ENCODE peak calls at places on chromosomes 16 and 17, in eight cellular contexts. One of them, this sample, is unnamed.

GRCh38 chr16:27311449-27311831 is 2.3 kb upstream of the IL4R start:
- DNase-seq in HFFc6: no peak
- DNase-seq in activated CD8-positive, alpha-beta T cell treated with anti-CD3 and anti-CD28 coated beads for 36 hours: no peak
- DNase-seq in mucosa of descending colon: no peak
- DNase-seq in CD4-positive, alpha-beta T cell: no peak
- DNase-seq in uterus: peak
- DNase-seq in BJ: no peak
- DNase-seq in breast epithelium: no peak
- DNase-seq in this sample: no peak

GRCh38 chr17:80154166-80154565 is 7.2 kb upstream of the EIF4A3 start:
- DNase-seq in CD4-positive, alpha-beta T cell: no peak
- DNase-seq in uterus: no peak
- DNase-seq in mucosa of descending colon: no peak
- DNase-seq in breast epithelium: no peak
- DNase-seq in activated CD8-positive, alpha-beta T cell treated with anti-CD3 and anti-CD28 coated beads for 36 hours: no peak
- DNase-seq in BJ: no peak
- DNase-seq in HFFc6: no peak
- DNase-seq in this sample: no peak

GRCh38 chr17:67151717-67152116 is 93.3 kb downstream of the HELZ start:
- DNase-seq in CD4-positive, alpha-beta T cell: no peak
- DNase-seq in mucosa of descending colon: no peak
- DNase-seq in BJ: peak
- DNase-seq in activated CD8-positive, alpha-beta T cell treated with anti-CD3 and anti-CD28 coated beads for 36 hours: no peak
- DNase-seq in uterus: no peak
- DNase-seq in HFFc6: peak
- DNase-seq in breast epithelium: no peak
- DNase-seq in this sample: no peak

GRCh38 chr17:76480676-76481075 is 13.3 kb downstream of the AANAT start:
- DNase-seq in HFFc6: no peak
- DNase-seq in breast epithelium: no peak
- DNase-seq in mucosa of descending colon: no peak
- DNase-seq in activated CD8-positive, alpha-beta T cell treated with anti-CD3 and anti-CD28 coated beads for 36 hours: peak
- DNase-seq in uterus: no peak
- DNase-seq in BJ: no peak
- DNase-seq in CD4-positive, alpha-beta T cell: no peak
- DNase-seq in this sample: no peak

GRCh38 chr17:82497483-82498405 is 21.8 kb upstream of the FOXK2 start:
- DNase-seq in breast epithelium: no peak
- DNase-seq in activated CD8-positive, alpha-beta T cell treated with anti-CD3 and anti-CD28 coated beads for 36 hours: peak
- DNase-seq in HFFc6: peak
- DNase-seq in mucosa of descending colon: peak
- DNase-seq in BJ: no peak
- DNase-seq in CD4-positive, alpha-beta T cell: peak
- DNase-seq in uterus: no peak
- DNase-seq in this sample: no peak

GRCh38 chr16:1330260-1330914 is 3.1 kb upstream of the BAIAP3 start:
- DNase-seq in CD4-positive, alpha-beta T cell: no peak
- DNase-seq in HFFc6: no peak
- DNase-seq in BJ: no peak
- DNase-seq in uterus: no peak
- DNase-seq in activated CD8-positive, alpha-beta T cell treated with anti-CD3 and anti-CD28 coated beads for 36 hours: no peak
- DNase-seq in mucosa of descending colon: no peak
- DNase-seq in breast epithelium: no peak
- DNase-seq in this sample: no peak

GRCh38 chr17:69967910-69968411 is 107.1 kb upstream of the KCNJ16 start:
- DNase-seq in mucosa of descending colon: no peak
- DNase-seq in uterus: no peak
- DNase-seq in breast epithelium: no peak
- DNase-seq in BJ: peak
- DNase-seq in CD4-positive, alpha-beta T cell: no peak
- DNase-seq in activated CD8-positive, alpha-beta T cell treated with anti-CD3 and anti-CD28 coated beads for 36 hours: no peak
- DNase-seq in HFFc6: peak
- DNase-seq in this sample: no peak

GRCh38 chr17:68468785-68469184 is 11.5 kb upstream of the WIPI1 start:
- DNase-seq in BJ: no peak
- DNase-seq in uterus: no peak
- DNase-seq in CD4-positive, alpha-beta T cell: no peak
- DNase-seq in breast epithelium: no peak
- DNase-seq in HFFc6: no peak
- DNase-seq in activated CD8-positive, alpha-beta T cell treated with anti-CD3 and anti-CD28 coated beads for 36 hours: no peak
- DNase-seq in mucosa of descending colon: no peak
- DNase-seq in this sample: no peak

GRCh38 chr17:8643855-8644506 is 13.5 kb upstream of the MYH10 start:
- DNase-seq in breast epithelium: no peak
- DNase-seq in activated CD8-positive, alpha-beta T cell treated with anti-CD3 and anti-CD28 coated beads for 36 hours: no peak
- DNase-seq in uterus: no peak
- DNase-seq in HFFc6: no peak
- DNase-seq in BJ: no peak
- DNase-seq in mucosa of descending colon: no peak
- DNase-seq in CD4-positive, alpha-beta T cell: no peak
- DNase-seq in this sample: no peak

GRCh38 chr17:41082565-41083136 is 1.3 kb upstream of the KRTAP4-7 start:
- DNase-seq in breast epithelium: no peak
- DNase-seq in mucosa of descending colon: no peak
- DNase-seq in uterus: no peak
- DNase-seq in activated CD8-positive, alpha-beta T cell treated with anti-CD3 and anti-CD28 coated beads for 36 hours: no peak
- DNase-seq in CD4-positive, alpha-beta T cell: no peak
- DNase-seq in HFFc6: peak
- DNase-seq in BJ: no peak
- DNase-seq in this sample: no peak

GRCh38 chr17:28718990-28719433 is 773 bp upstream of the RPL23A start:
- DNase-seq in BJ: no peak
- DNase-seq in uterus: no peak
- DNase-seq in HFFc6: no peak
- DNase-seq in activated CD8-positive, alpha-beta T cell treated with anti-CD3 and anti-CD28 coated beads for 36 hours: no peak
- DNase-seq in breast epithelium: no peak
- DNase-seq in CD4-positive, alpha-beta T cell: no peak
- DNase-seq in mucosa of descending colon: no peak
- DNase-seq in this sample: no peak

GRCh38 chr17:28715217-28715616 is 2.5 kb downstream of the RAB34 start:
- DNase-seq in mucosa of descending colon: no peak
- DNase-seq in activated CD8-positive, alpha-beta T cell treated with anti-CD3 and anti-CD28 coated beads for 36 hours: no peak
- DNase-seq in CD4-positive, alpha-beta T cell: no peak
- DNase-seq in breast epithelium: no peak
- DNase-seq in BJ: no peak
- DNase-seq in HFFc6: no peak
- DNase-seq in uterus: no peak
- DNase-seq in this sample: no peak

GRCh38 chr17:28718317-28718672 is 627 bp upstream of the RAB34 start:
- DNase-seq in mucosa of descending colon: no peak
- DNase-seq in HFFc6: no peak
- DNase-seq in BJ: no peak
- DNase-seq in uterus: no peak
- DNase-seq in activated CD8-positive, alpha-beta T cell treated with anti-CD3 and anti-CD28 coated beads for 36 hours: no peak
- DNase-seq in CD4-positive, alpha-beta T cell: no peak
- DNase-seq in breast epithelium: no peak
- DNase-seq in this sample: no peak

GRCh38 chr17:28716740-28717577 is 709 bp downstream of the RAB34 start:
- DNase-seq in BJ: no peak
- DNase-seq in activated CD8-positive, alpha-beta T cell treated with anti-CD3 and anti-CD28 coated beads for 36 hours: no peak
- DNase-seq in uterus: no peak
- DNase-seq in HFFc6: no peak
- DNase-seq in CD4-positive, alpha-beta T cell: no peak
- DNase-seq in breast epithelium: no peak
- DNase-seq in mucosa of descending colon: peak
- DNase-seq in this sample: peak

DNA sequence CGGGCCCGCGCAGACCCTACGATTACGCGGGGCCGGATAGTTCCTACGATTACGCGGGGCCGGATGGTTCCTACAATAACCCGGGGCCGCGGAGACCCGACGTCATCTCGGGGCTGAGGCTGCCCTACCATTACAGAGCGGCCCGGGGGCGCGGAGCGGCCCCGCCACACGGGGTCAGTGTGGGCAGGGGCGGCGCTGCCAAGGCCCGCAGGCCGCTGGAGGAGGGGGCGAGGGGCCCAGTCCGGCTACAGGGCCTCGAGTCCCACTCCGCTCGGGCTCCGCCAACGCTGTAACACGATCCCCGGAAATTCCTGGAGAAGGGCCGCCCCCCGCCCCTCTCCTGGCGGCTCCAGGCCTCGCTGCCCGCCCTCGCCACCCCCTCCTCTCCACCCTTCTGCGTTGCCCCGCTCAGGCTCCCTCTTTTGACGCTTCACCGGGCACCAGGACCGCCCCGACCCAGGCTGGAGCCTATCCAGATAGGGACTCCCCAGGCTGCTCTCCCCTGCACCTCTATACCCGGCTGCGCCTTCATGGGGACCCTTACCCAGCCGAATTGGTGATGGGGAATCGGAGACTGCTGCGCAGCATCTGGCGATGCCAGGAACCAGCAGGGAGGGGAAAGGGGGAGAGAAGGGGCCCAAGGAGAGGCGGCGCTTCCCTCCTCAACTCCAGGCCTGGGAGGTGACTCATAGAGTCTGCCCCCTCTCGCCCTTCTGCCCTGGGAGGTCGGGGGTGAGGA is at the start of gene RAB34:
- DNase-seq in HFFc6: peak
- DNase-seq in activated CD8-positive, alpha-beta T cell treated with anti-CD3 and anti-CD28 coated beads for 36 hours: peak
- DNase-seq in mucosa of descending colon: peak
- DNase-seq in breast epithelium: peak
- DNase-seq in BJ: peak
- DNase-seq in uterus: peak
- DNase-seq in CD4-positive, alpha-beta T cell: no peak
- DNase-seq in this sample: peak
- TF ChIP-seq CTCF in HFFc6: peak
- TF ChIP-seq CTCF in activated CD8-positive, alpha-beta T cell treated with anti-CD3 and anti-CD28 coated beads for 36 hours: no peak
- TF ChIP-seq CTCF in mucosa of descending colon: no peak
- TF ChIP-seq CTCF in breast epithelium: no peak
- TF ChIP-seq CTCF in BJ: peak
- TF ChIP-seq CTCF in uterus: no peak
- TF ChIP-seq CTCF in CD4-positive, alpha-beta T cell: no peak
- TF ChIP-seq CTCF in this sample: peak

DNA sequence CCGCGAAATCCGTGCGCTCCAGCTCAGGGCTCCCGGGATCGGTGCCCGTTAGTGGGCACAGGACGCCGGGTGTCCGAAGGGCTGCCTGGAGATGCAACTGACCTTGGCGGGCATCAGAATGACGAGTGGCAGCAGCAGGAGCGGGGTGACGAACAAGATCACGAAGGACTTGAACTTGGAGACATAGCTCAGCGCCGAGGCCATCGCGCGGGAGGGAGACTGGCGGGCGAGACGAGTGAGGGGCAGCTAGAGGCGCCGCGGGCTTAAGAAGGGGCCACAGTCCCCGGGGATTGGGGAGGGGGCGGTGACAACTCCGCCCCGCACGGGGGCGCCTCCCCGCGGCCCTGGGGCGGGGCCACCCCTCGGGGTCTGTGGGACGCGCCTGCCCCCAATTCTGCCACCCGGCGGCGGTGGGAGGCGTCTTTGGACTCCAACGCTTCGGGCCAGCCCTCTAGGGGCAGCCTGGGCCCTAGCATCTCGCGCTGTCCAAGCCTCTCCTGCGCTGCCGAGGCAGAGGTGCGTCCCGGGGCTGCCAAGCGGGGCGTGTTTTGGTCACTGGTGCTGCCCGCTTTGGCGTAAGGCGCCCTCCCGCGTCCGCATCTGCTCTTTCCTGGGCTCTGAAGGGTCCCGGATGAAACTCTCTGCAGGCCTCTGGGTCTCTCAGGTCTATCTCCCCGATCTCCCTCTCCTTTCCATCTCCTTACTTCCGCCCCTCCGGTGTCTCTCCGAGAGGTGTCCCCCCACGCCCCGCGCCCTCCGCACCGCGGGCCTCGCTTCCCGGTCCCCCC is at the start of gene SLC13A5:
- DNase-seq in mucosa of descending colon: no peak
- DNase-seq in CD4-positive, alpha-beta T cell: no peak
- DNase-seq in activated CD8-positive, alpha-beta T cell treated with anti-CD3 and anti-CD28 coated beads for 36 hours: peak
- DNase-seq in uterus: no peak
- DNase-seq in HFFc6: no peak
- DNase-seq in breast epithelium: no peak
- DNase-seq in BJ: no peak
- DNase-seq in this sample: no peak
- TF ChIP-seq CTCF in mucosa of descending colon: no peak
- TF ChIP-seq CTCF in CD4-positive, alpha-beta T cell: no peak
- TF ChIP-seq CTCF in activated CD8-positive, alpha-beta T cell treated with anti-CD3 and anti-CD28 coated beads for 36 hours: no peak
- TF ChIP-seq CTCF in uterus: no peak
- TF ChIP-seq CTCF in HFFc6: peak
- TF ChIP-seq CTCF in breast epithelium: peak
- TF ChIP-seq CTCF in BJ: peak
- TF ChIP-seq CTCF in this sample: no peak

GRCh38 chr16:73232555-73233422 is 184.9 kb upstream of the ZFHX3 start:
- DNase-seq in mucosa of descending colon: no peak
- DNase-seq in CD4-positive, alpha-beta T cell: no peak
- DNase-seq in HFFc6: peak
- DNase-seq in activated CD8-positive, alpha-beta T cell treated with anti-CD3 and anti-CD28 coated beads for 36 hours: no peak
- DNase-seq in breast epithelium: no peak
- DNase-seq in BJ: peak
- DNase-seq in uterus: peak
- DNase-seq in this sample: no peak
- TF ChIP-seq CTCF in mucosa of descending colon: no peak
- TF ChIP-seq CTCF in CD4-positive, alpha-beta T cell: no peak
- TF ChIP-seq CTCF in HFFc6: peak
- TF ChIP-seq CTCF in activated CD8-positive, alpha-beta T cell treated with anti-CD3 and anti-CD28 coated beads for 36 hours: no peak
- TF ChIP-seq CTCF in breast epithelium: no peak
- TF ChIP-seq CTCF in BJ: no peak
- TF ChIP-seq CTCF in uterus: no peak
- TF ChIP-seq CTCF in this sample: no peak

DNA sequence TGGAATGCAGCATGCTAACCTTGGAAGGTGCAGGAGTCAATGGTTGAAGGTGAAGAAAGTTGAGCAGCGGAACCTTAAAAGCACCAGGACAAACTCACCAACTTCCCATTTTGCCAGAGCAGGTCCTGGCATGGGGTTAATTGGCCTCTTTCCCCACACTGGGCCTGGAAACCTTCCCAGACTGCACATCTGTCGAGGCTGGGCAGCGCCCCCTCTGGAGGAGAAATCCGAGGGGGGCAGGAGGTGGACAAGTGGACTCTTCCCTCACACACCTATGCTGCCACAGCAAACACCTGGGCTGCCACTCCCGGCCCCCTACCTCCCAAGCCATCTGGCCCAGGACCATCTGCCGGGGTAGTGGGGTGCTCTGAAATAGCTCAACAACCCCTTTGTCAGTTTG is 232.4 kb downstream of the CBLN1 start:
- DNase-seq in CD4-positive, alpha-beta T cell: no peak
- DNase-seq in mucosa of descending colon: no peak
- DNase-seq in BJ: no peak
- DNase-seq in uterus: no peak
- DNase-seq in HFFc6: no peak
- DNase-seq in breast epithelium: no peak
- DNase-seq in activated CD8-positive, alpha-beta T cell treated with anti-CD3 and anti-CD28 coated beads for 36 hours: no peak
- DNase-seq in this sample: no peak
- TF ChIP-seq CTCF in CD4-positive, alpha-beta T cell: no peak
- TF ChIP-seq CTCF in mucosa of descending colon: no peak
- TF ChIP-seq CTCF in BJ: no peak
- TF ChIP-seq CTCF in uterus: no peak
- TF ChIP-seq CTCF in HFFc6: no peak
- TF ChIP-seq CTCF in breast epithelium: no peak
- TF ChIP-seq CTCF in activated CD8-positive, alpha-beta T cell treated with anti-CD3 and anti-CD28 coated beads for 36 hours: no peak
- TF ChIP-seq CTCF in this sample: no peak

This sample was measured in ascending aorta.